ENCODE peak calls at places on chromosome 3, in seven cellular contexts. F is BJ; Q is cardiac fibroblast; X is thoracic aorta; O is heart right ventricle; R is HFF-Myc; G is CD8-positive, alpha-beta T cell. K is an unnamed sample.

GRCh38 chr3:127427666-127428065 is 139.8 kb upstream of the PRR20G start:
- DNase-seq in X (no peak), R (no peak), O (no peak), G (peak), Q (no peak), F (no peak), K (no peak)

GRCh38 chr3:32872487-32873382 is 54.9 kb downstream of the TRIM71 start:
- DNase-seq in G (no peak), F (peak), X (no peak), R (no peak), O (no peak), Q (peak), K (no peak)

GRCh38 chr3:172562881-172563835 is 39.9 kb upstream of the TNFSF10 start:
- DNase-seq in O (peak), R (peak), F (peak), X (no peak), G (no peak), Q (peak), K (no peak)

GRCh38 chr3:116057403-116058006 is 387.8 kb downstream of the LSAMP start:
- DNase-seq in F (no peak), X (no peak), Q (no peak), R (no peak), O (no peak), G (no peak), K (no peak)

GRCh38 chr3:100072328-100073048 is 41.8 kb downstream of the FILIP1L start:
- DNase-seq in G (no peak), R (no peak), X (no peak), F (no peak), O (no peak), Q (peak), K (no peak)

GRCh38 chr3:17489139-17489538 is 253.3 kb downstream of the TBC1D5 start:
- DNase-seq in G (no peak), R (no peak), F (no peak), X (no peak), O (no peak), Q (no peak), K (no peak)

GRCh38 chr3:60839242-60839641 is 412.0 kb downstream of the FHIT start:
- DNase-seq in F (no peak), X (no peak), R (no peak), Q (no peak), O (no peak), G (no peak), K (no peak)

GRCh38 chr3:119301001-119301400 is 6.8 kb downstream of the ARHGAP31 start:
- DNase-seq in F (no peak), G (no peak), X (no peak), Q (no peak), O (no peak), R (no peak), K (no peak)

GRCh38 chr3:152300029-152300764 is 31.5 kb downstream of the MBNL1 start:
- DNase-seq in G (no peak), X (no peak), R (no peak), F (no peak), Q (no peak), O (no peak), K (no peak)

GRCh38 chr3:30631237-30631961 is 25.0 kb downstream of the TGFBR2 start:
- DNase-seq in O (no peak), G (peak), F (no peak), R (no peak), Q (peak), X (no peak), K (no peak)

GRCh38 chr3:30629736-30630135 is 23.3 kb downstream of the TGFBR2 start:
- DNase-seq in O (no peak), X (no peak), F (no peak), Q (no peak), G (no peak), R (no peak), K (no peak)

GRCh38 chr3:30630238-30631030 is 24.0 kb downstream of the TGFBR2 start:
- DNase-seq in Q (no peak), X (no peak), R (no peak), O (no peak), F (no peak), G (no peak), K (no peak)

GRCh38 chr3:30628188-30628930 is 22.0 kb downstream of the TGFBR2 start:
- DNase-seq in R (no peak), X (no peak), F (no peak), G (no peak), O (no peak), Q (no peak), K (no peak)

GRCh38 chr3:30628931-30629590 is 22.7 kb downstream of the TGFBR2 start:
- DNase-seq in F (no peak), G (no peak), Q (peak), X (no peak), R (no peak), O (peak), K (no peak)
- TF ChIP-seq CTCF in F (no peak), G (peak), Q (no peak), X (no peak), R (peak), O (peak), K (no peak)

GRCh38 chr3:29141197-29141911 is 139.5 kb upstream of the RBMS3 start:
- DNase-seq in G (no peak), Q (peak), F (no peak), R (no peak), O (no peak), X (no peak), K (no peak)
- TF ChIP-seq CTCF in G (no peak), Q (no peak), F (no peak), R (no peak), O (no peak), X (no peak), K (no peak)

DNA sequence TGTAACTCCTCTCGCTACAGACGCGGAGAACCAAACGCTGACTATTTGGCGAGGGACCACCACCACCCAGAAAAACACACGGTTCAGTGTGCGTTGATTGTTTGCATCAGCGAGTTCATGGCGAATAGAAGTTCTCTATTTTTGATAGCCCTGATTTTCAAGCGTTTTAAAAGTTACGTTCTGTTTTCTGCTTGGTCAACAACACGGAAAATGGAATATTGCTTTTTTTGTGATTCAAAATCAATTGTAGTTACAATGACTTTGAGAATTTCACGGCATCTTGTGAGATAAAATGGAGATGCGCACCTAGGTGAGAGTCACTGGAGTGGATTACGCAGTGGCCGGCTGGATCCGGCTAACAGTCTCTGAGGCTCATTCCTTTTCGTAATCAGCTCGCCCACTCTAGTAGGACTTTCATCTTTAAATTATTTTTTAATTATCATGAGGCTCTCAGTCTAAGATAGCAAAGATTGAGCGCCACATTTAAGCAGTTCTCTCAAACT is 54.8 kb downstream of the CCDC54 start:
- DNase-seq in R (no peak), O (no peak), G (no peak), F (no peak), Q (no peak), X (no peak), K (no peak)
- TF ChIP-seq CTCF in R (no peak), O (no peak), G (no peak), F (peak), Q (no peak), X (no peak), K (no peak)

GRCh38 chr3:25153130-25153529 is 274.9 kb upstream of the RARB start:
- DNase-seq in G (no peak), R (no peak), Q (no peak), F (no peak), O (no peak), X (no peak), K (no peak)
- TF ChIP-seq CTCF in G (no peak), R (no peak), Q (no peak), F (no peak), O (no peak), X (no peak), K (no peak)

GRCh38 chr3:58135712-58136543 is 74.8 kb downstream of the DNASE1L3 start:
- DNase-seq in Q (peak), F (no peak), X (no peak), R (no peak), O (peak), G (no peak), K (no peak)
- TF ChIP-seq CTCF in Q (peak), F (peak), X (peak), R (no peak), O (peak), G (no peak), K (peak)

GRCh38 chr3:72310028-72310987 is 525.4 kb upstream of the PROK2 start:
- DNase-seq in O (peak), X (no peak), Q (peak), G (peak), R (peak), F (peak), K (no peak)
- TF ChIP-seq CTCF in O (no peak), X (no peak), Q (no peak), G (no peak), R (no peak), F (no peak), K (no peak)

GRCh38 chr3:190840146-190840545 is 22.3 kb downstream of the GMNC start:
- DNase-seq in O (no peak), G (no peak), X (no peak), R (no peak), Q (peak), F (no peak), K (no peak)
- TF ChIP-seq CTCF in O (no peak), G (no peak), X (no peak), R (no peak), Q (no peak), F (no peak), K (no peak)

DNA sequence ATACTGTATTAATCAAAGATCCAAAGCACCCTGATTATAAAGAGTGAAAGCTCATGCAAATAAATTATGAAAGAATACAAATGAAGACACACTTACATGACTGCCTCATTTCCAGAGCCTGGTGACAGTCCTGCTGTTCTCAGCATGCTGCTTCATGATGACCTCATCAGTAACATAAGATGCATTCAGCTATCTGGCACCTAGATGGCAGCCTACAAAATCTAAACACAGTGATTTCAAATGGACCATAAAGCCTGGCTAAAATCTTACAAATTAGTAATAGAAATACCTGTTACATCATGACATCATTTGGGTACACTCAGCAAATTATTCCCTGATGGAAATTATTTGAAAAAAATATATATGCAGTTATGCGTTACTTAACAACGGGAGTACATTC is 207.0 kb downstream of the EPHA3 start:
- DNase-seq in R (peak), G (no peak), O (no peak), F (peak), Q (peak), X (no peak), K (no peak)
- TF ChIP-seq CTCF in R (no peak), G (no peak), O (peak), F (peak), Q (peak), X (no peak), K (peak)

GRCh38 chr3:24037971-24038370 is 92.9 kb downstream of the NR1D2 start:
- DNase-seq in G (no peak), Q (no peak), R (no peak), O (no peak), X (no peak), F (no peak), K (no peak)

GRCh38 chr3:24033818-24034217 is 88.7 kb downstream of the NR1D2 start:
- DNase-seq in F (no peak), R (no peak), O (no peak), G (no peak), X (no peak), Q (no peak), K (no peak)

DNA sequence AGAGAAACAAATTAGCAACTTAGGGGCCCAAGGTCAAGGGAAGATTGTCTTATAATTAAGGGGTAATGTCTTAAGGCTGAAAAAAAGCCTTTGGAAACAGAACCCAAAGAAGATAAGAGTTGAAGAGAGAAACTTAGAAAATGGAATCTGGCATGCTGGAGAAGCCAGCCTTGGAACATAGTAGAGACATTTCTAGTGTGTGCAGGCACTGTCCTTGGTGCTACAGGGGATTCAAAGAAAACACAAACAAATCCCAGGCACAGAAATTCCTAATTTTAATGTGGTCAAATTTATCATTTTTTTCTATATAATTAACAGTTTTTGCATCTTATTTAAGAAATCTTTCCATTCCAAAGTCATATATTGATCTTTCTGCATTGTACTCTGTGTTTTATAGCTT is 89.4 kb downstream of the NR1D2 start:
- DNase-seq in O (no peak), F (no peak), Q (no peak), X (no peak), R (no peak), G (no peak), K (no peak)
- TF ChIP-seq CTCF in O (no peak), F (no peak), Q (no peak), X (no peak), R (no peak), G (no peak), K (no peak)